ENCODE peak calls at places on chromosome 1, in four cellular contexts. Z, Y, G and B are unnamed samples. For H3K4me1, the result is how much of the 10 kb centered on the place peaks cover.

GRCh38 chr1:17791055-17791390 is 35.9 kb downstream of the ACTL8 start:
- DNase-seq in Z (no peak), Y (no peak), G (no peak), B (no peak)

GRCh38 chr1:46341222-46342083 is 846 bp downstream of the NSUN4 start:
- DNase-seq in Z (peak), Y (no peak), G (no peak), B (no peak)

GRCh38 chr1:41868241-41868953 is 50.3 kb downstream of the HIVEP3 start:
- DNase-seq in Z (no peak), Y (no peak), G (no peak), B (no peak)

GRCh38 chr1:37794372-37795339 is 1.0 kb downstream of the MANEAL start:
- DNase-seq in Z (no peak), Y (no peak), G (no peak), B (no peak)

GRCh38 chr1:164706596-164706995 is 147.6 kb downstream of the PBX1 start:
- DNase-seq in Z (no peak), Y (no peak), G (no peak), B (no peak)

GRCh38 chr1:6358144-6358624 is 35.4 kb downstream of the ACOT7 start:
- DNase-seq in Z (no peak), Y (no peak), G (no peak), B (no peak)

GRCh38 chr1:114353233-114353632 is 157.8 kb downstream of the TRIM33 start:
- DNase-seq in Z (peak), Y (peak), G (no peak), B (no peak)

GRCh38 chr1:216500273-216500967 is 77.2 kb upstream of the USH2A start:
- DNase-seq in Z (no peak), Y (no peak), G (no peak), B (no peak)

GRCh38 chr1:3712573-3713535 is 39.4 kb upstream of the CCDC27 start:
- DNase-seq in Z (no peak), Y (no peak), G (no peak), B (no peak)

GRCh38 chr1:156598125-156598524 is 3.2 kb downstream of the GPATCH4 start:
- DNase-seq in Z (no peak), Y (no peak), G (no peak), B (no peak)

GRCh38 chr1:2933431-2934172 is 87.7 kb upstream of the ACTRT2 start:
- DNase-seq in Z (no peak), Y (no peak), G (no peak), B (no peak)

GRCh38 chr1:77388655-77389054 is 106.8 kb downstream of the AK5 start:
- DNase-seq in Z (no peak), Y (no peak), G (no peak), B (no peak)

GRCh38 chr1:170498896-170499295 is 33.1 kb upstream of the GORAB start:
- DNase-seq in Z (no peak), Y (no peak), G (no peak), B (no peak)

GRCh38 chr1:211938473-211939080 is 96.8 kb downstream of the INTS7 start:
- DNase-seq in Z (no peak), Y (no peak), G (no peak), B (no peak)

GRCh38 chr1:230157409-230158390 is 90.7 kb downstream of the GALNT2 start:
- DNase-seq in Z (no peak), Y (no peak), G (no peak), B (no peak)

GRCh38 chr1:165153182-165153581 is 203.3 kb downstream of the LMX1A start:
- DNase-seq in Z (no peak), Y (no peak), G (no peak), B (no peak)

GRCh38 chr1:229714964-229715603 is 89.0 kb downstream of the URB2 start:
- DNase-seq in Z (no peak), Y (no peak), G (peak), B (no peak)

GRCh38 chr1:100325415-100326324 is 26.6 kb upstream of the CDC14A start:
- DNase-seq in Z (no peak), Y (no peak), G (no peak), B (no peak)

GRCh38 chr1:209387969-209388329 is 195.6 kb upstream of the CAMK1G start:
- DNase-seq in Z (no peak), Y (no peak), G (no peak), B (no peak)

GRCh38 chr1:205263580-205264190 is 35.9 kb downstream of the TMCC2 start:
- DNase-seq in Z (no peak), Y (no peak), G (no peak), B (no peak)

GRCh38 chr1:14522331-14523241 is 75.9 kb upstream of the KAZN start:
- DNase-seq in Z (peak), Y (peak), G (peak), B (peak)

GRCh38 chr1:234108921-234109320 is 204.4 kb downstream of the SLC35F3 start:
- DNase-seq in Z (no peak), Y (no peak), G (peak), B (no peak)

GRCh38 chr1:53508991-53509663 is 49.9 kb downstream of the DMRTB1 start:
- DNase-seq in Z (peak), Y (no peak), G (no peak), B (no peak)

GRCh38 chr1:19769211-19769932 is 30.3 kb downstream of the TMCO4 start:
- DNase-seq in Z (no peak), Y (no peak), G (no peak), B (no peak)

GRCh38 chr1:115052454-115053083 is 22.9 kb downstream of the TSHB start:
- DNase-seq in Z (peak), Y (peak), G (peak), B (no peak)

GRCh38 chr1:156496211-156496761 is 4.3 kb downstream of the MEF2D start:
- DNase-seq in Z (peak), Y (no peak), G (no peak), B (no peak)

DNA sequence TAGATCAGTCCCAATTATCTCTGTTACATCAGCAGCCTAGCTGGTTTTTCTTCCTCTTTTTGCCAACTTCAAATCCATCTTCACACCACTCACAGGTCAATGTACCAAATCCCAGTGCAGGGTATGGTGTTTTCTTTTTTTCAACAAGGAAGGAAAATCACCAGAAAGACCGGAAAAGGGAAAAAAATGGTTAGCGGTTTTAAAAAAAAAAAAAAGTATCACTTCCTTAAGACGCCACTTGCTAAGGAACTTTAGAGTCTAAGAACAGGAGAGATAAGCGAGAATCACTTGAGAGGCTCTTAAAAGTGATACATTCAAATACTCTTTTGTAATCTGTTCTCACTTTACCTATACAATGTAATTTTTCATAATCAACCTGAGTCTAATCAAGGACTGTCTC is 3.1 kb upstream of the OR10J1 start:
- DNase-seq in Z (no peak), Y (no peak), G (no peak), B (no peak)
- H3K4me3 ChIP-seq in Z (no peak), Y (no peak), G (no peak), B (no peak)

DNA sequence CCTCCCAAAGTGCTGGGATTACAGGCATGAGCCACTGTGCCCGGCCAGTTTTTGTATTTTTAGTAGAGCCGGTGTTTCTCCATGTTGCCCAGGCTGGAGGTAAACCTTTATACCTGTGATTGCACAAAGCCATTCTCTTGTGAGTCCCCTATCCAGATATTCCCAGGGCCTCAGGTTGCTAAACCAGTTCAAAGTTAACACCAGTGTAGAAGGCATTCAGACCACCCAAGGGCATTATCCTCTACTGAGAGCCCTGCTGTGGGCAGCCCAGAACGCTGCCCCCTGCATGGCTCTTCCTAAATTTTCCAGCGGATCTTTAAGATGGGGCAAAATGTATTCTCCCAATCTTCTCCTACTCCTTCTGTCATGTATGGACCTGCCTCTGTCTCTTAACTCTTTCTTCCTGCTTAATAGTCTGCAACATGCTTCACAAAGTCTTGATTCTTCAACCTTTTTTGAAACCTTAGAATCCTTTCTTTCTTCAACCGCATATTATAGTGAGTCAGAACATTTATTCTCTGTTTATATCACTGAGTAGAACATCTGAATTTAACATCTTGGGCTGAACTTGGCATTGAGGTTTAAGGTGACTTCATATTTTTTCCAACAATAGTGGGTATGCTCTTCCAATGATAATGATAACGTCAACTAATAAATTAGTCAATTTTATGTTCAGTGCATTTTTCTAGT is 36.0 kb downstream of the UBE4B start:
- DNase-seq in Z (no peak), Y (no peak), G (no peak), B (no peak)
- H3K4me1 ChIP-seq in Z (under half), Y (under half), G (under half), B (under half)

GRCh38 chr1:153669606-153670005 is 1.2 kb downstream of the ILF2 start:
- DNase-seq in Z (no peak), Y (no peak), G (no peak), B (no peak)
- H3K27ac ChIP-seq in Z (peak), Y (no peak), G (peak), B (no peak)

GRCh38 chr1:201535778-201536245 is 3.1 kb upstream of the NAV1 start:
- DNase-seq in Z (peak), Y (peak), G (no peak), B (no peak)
- H3K4me3 ChIP-seq in Z (no peak), Y (no peak), G (no peak), B (no peak)

GRCh38 chr1:183894290-183894565 is 89.3 kb downstream of the RGL1 start:
- DNase-seq in Z (no peak), Y (no peak), G (no peak), B (no peak)
- H3K4me1 ChIP-seq in Z (under half), Y (under half), G (under half), B (under half)